ENCODE peak calls at places on chromosome 4, in seven cellular contexts. One of them, this sample, is unnamed.

GRCh38 chr4:168549145-168549544 is 52.3 kb downstream of the PALLD start:
- DNase-seq in stimulated activated naive B cell treated with anti-CD40 and anti-IgM and Interleukin-4, amounts not matched to agents 10 μg/mL and 1 μg/mL and 100 μg/mL, for 72 hours: no peak
- DNase-seq in H7: no peak
- DNase-seq in GM23248: no peak
- DNase-seq in cardiac septum: no peak
- DNase-seq in endothelial cell: no peak
- DNase-seq in stimulated activated effector memory CD8-positive, alpha-beta T cell treated with anti-CD3 and anti-CD28 coated beads, Interleukin-12 subunit alpha, Interleukin-12 subunit beta, amount 100 ng/mL, for 72 hours: no peak
- DNase-seq in this sample: no peak

GRCh38 chr4:122873752-122874151 is 47.1 kb downstream of the FGF2 start:
- DNase-seq in H7: no peak
- DNase-seq in cardiac septum: no peak
- DNase-seq in GM23248: peak
- DNase-seq in endothelial cell: no peak
- DNase-seq in stimulated activated effector memory CD8-positive, alpha-beta T cell treated with anti-CD3 and anti-CD28 coated beads, Interleukin-12 subunit alpha, Interleukin-12 subunit beta, amount 100 ng/mL, for 72 hours: no peak
- DNase-seq in stimulated activated naive B cell treated with anti-CD40 and anti-IgM and Interleukin-4, amounts not matched to agents 10 μg/mL and 1 μg/mL and 100 μg/mL, for 72 hours: no peak
- DNase-seq in this sample: no peak

GRCh38 chr4:177047070-177047850 is 254.5 kb upstream of the VEGFC start:
- DNase-seq in endothelial cell: peak
- DNase-seq in stimulated activated effector memory CD8-positive, alpha-beta T cell treated with anti-CD3 and anti-CD28 coated beads, Interleukin-12 subunit alpha, Interleukin-12 subunit beta, amount 100 ng/mL, for 72 hours: peak
- DNase-seq in H7: peak
- DNase-seq in cardiac septum: no peak
- DNase-seq in GM23248: peak
- DNase-seq in stimulated activated naive B cell treated with anti-CD40 and anti-IgM and Interleukin-4, amounts not matched to agents 10 μg/mL and 1 μg/mL and 100 μg/mL, for 72 hours: peak
- DNase-seq in this sample: peak

GRCh38 chr4:15378055-15378454 is 49.8 kb upstream of the C1QTNF7 start:
- DNase-seq in H7: no peak
- DNase-seq in cardiac septum: no peak
- DNase-seq in GM23248: peak
- DNase-seq in stimulated activated effector memory CD8-positive, alpha-beta T cell treated with anti-CD3 and anti-CD28 coated beads, Interleukin-12 subunit alpha, Interleukin-12 subunit beta, amount 100 ng/mL, for 72 hours: no peak
- DNase-seq in endothelial cell: no peak
- DNase-seq in stimulated activated naive B cell treated with anti-CD40 and anti-IgM and Interleukin-4, amounts not matched to agents 10 μg/mL and 1 μg/mL and 100 μg/mL, for 72 hours: no peak
- DNase-seq in this sample: no peak

GRCh38 chr4:148263820-148264219 is 178.4 kb downstream of the NR3C2 start:
- DNase-seq in stimulated activated effector memory CD8-positive, alpha-beta T cell treated with anti-CD3 and anti-CD28 coated beads, Interleukin-12 subunit alpha, Interleukin-12 subunit beta, amount 100 ng/mL, for 72 hours: no peak
- DNase-seq in H7: no peak
- DNase-seq in GM23248: no peak
- DNase-seq in cardiac septum: no peak
- DNase-seq in endothelial cell: no peak
- DNase-seq in stimulated activated naive B cell treated with anti-CD40 and anti-IgM and Interleukin-4, amounts not matched to agents 10 μg/mL and 1 μg/mL and 100 μg/mL, for 72 hours: no peak
- DNase-seq in this sample: no peak

GRCh38 chr4:38529189-38530115 is 134.5 kb upstream of the KLF3 start:
- DNase-seq in H7: no peak
- DNase-seq in stimulated activated effector memory CD8-positive, alpha-beta T cell treated with anti-CD3 and anti-CD28 coated beads, Interleukin-12 subunit alpha, Interleukin-12 subunit beta, amount 100 ng/mL, for 72 hours: peak
- DNase-seq in GM23248: no peak
- DNase-seq in stimulated activated naive B cell treated with anti-CD40 and anti-IgM and Interleukin-4, amounts not matched to agents 10 μg/mL and 1 μg/mL and 100 μg/mL, for 72 hours: peak
- DNase-seq in endothelial cell: peak
- DNase-seq in cardiac septum: peak
- DNase-seq in this sample: no peak

GRCh38 chr4:188198980-188199792 is 59.9 kb downstream of the TRIML1 start:
- DNase-seq in stimulated activated naive B cell treated with anti-CD40 and anti-IgM and Interleukin-4, amounts not matched to agents 10 μg/mL and 1 μg/mL and 100 μg/mL, for 72 hours: no peak
- DNase-seq in stimulated activated effector memory CD8-positive, alpha-beta T cell treated with anti-CD3 and anti-CD28 coated beads, Interleukin-12 subunit alpha, Interleukin-12 subunit beta, amount 100 ng/mL, for 72 hours: no peak
- DNase-seq in cardiac septum: no peak
- DNase-seq in endothelial cell: no peak
- DNase-seq in GM23248: no peak
- DNase-seq in H7: no peak
- DNase-seq in this sample: no peak

GRCh38 chr4:29309050-29309449 is 1411.1 kb upstream of the PCDH7 start:
- DNase-seq in stimulated activated effector memory CD8-positive, alpha-beta T cell treated with anti-CD3 and anti-CD28 coated beads, Interleukin-12 subunit alpha, Interleukin-12 subunit beta, amount 100 ng/mL, for 72 hours: no peak
- DNase-seq in cardiac septum: no peak
- DNase-seq in endothelial cell: no peak
- DNase-seq in GM23248: peak
- DNase-seq in H7: no peak
- DNase-seq in stimulated activated naive B cell treated with anti-CD40 and anti-IgM and Interleukin-4, amounts not matched to agents 10 μg/mL and 1 μg/mL and 100 μg/mL, for 72 hours: no peak
- DNase-seq in this sample: no peak

GRCh38 chr4:20254517-20255250 is 3.0 kb downstream of the SLIT2 start:
- DNase-seq in H7: peak
- DNase-seq in stimulated activated naive B cell treated with anti-CD40 and anti-IgM and Interleukin-4, amounts not matched to agents 10 μg/mL and 1 μg/mL and 100 μg/mL, for 72 hours: no peak
- DNase-seq in endothelial cell: peak
- DNase-seq in cardiac septum: peak
- DNase-seq in GM23248: peak
- DNase-seq in stimulated activated effector memory CD8-positive, alpha-beta T cell treated with anti-CD3 and anti-CD28 coated beads, Interleukin-12 subunit alpha, Interleukin-12 subunit beta, amount 100 ng/mL, for 72 hours: no peak
- DNase-seq in this sample: peak

GRCh38 chr4:153154010-153154975 is 50.0 kb upstream of the TRIM2 start:
- DNase-seq in GM23248: peak
- DNase-seq in H7: no peak
- DNase-seq in stimulated activated naive B cell treated with anti-CD40 and anti-IgM and Interleukin-4, amounts not matched to agents 10 μg/mL and 1 μg/mL and 100 μg/mL, for 72 hours: no peak
- DNase-seq in endothelial cell: no peak
- DNase-seq in stimulated activated effector memory CD8-positive, alpha-beta T cell treated with anti-CD3 and anti-CD28 coated beads, Interleukin-12 subunit alpha, Interleukin-12 subunit beta, amount 100 ng/mL, for 72 hours: no peak
- DNase-seq in cardiac septum: no peak
- DNase-seq in this sample: no peak

GRCh38 chr4:75512336-75513211 is 1.6 kb downstream of the RCHY1 start:
- DNase-seq in endothelial cell: peak
- DNase-seq in stimulated activated effector memory CD8-positive, alpha-beta T cell treated with anti-CD3 and anti-CD28 coated beads, Interleukin-12 subunit alpha, Interleukin-12 subunit beta, amount 100 ng/mL, for 72 hours: no peak
- DNase-seq in cardiac septum: no peak
- DNase-seq in GM23248: peak
- DNase-seq in H7: no peak
- DNase-seq in stimulated activated naive B cell treated with anti-CD40 and anti-IgM and Interleukin-4, amounts not matched to agents 10 μg/mL and 1 μg/mL and 100 μg/mL, for 72 hours: no peak
- DNase-seq in this sample: no peak

GRCh38 chr4:31324814-31325213 is 604.6 kb downstream of the PCDH7 start:
- DNase-seq in H7: no peak
- DNase-seq in stimulated activated naive B cell treated with anti-CD40 and anti-IgM and Interleukin-4, amounts not matched to agents 10 μg/mL and 1 μg/mL and 100 μg/mL, for 72 hours: no peak
- DNase-seq in cardiac septum: no peak
- DNase-seq in GM23248: no peak
- DNase-seq in endothelial cell: no peak
- DNase-seq in stimulated activated effector memory CD8-positive, alpha-beta T cell treated with anti-CD3 and anti-CD28 coated beads, Interleukin-12 subunit alpha, Interleukin-12 subunit beta, amount 100 ng/mL, for 72 hours: no peak
- DNase-seq in this sample: no peak

This sample was measured in H9.